ENCODE peak calls at places on chromosomes 11 and 22, in ten cellular contexts. One of them, this sample, is unnamed.

GRCh38 chr11:47523491-47524199 is 29.3 kb downstream of the CELF1 start:
- DNase-seq in psoas muscle: no peak
- DNase-seq in WTC11: no peak
- DNase-seq in lower leg skin: no peak
- DNase-seq in neural crest cell: no peak
- DNase-seq in WERI-Rb-1: no peak
- DNase-seq in CD4-positive, alpha-beta T cell: peak
- DNase-seq in bronchial epithelial cell: peak
- DNase-seq in H9: no peak
- DNase-seq in fibroblast of lung: peak
- DNase-seq in this sample: no peak

GRCh38 chr22:19526702-19527111 is 2.5 kb upstream of the CLDN5 start:
- DNase-seq in neural crest cell: no peak
- DNase-seq in psoas muscle: no peak
- DNase-seq in fibroblast of lung: no peak
- DNase-seq in WTC11: no peak
- DNase-seq in H9: no peak
- DNase-seq in bronchial epithelial cell: no peak
- DNase-seq in CD4-positive, alpha-beta T cell: no peak
- DNase-seq in WERI-Rb-1: no peak
- DNase-seq in lower leg skin: no peak
- DNase-seq in this sample: no peak

GRCh38 chr11:118042791-118043190 is 34.1 kb upstream of the TMPRSS4 start:
- DNase-seq in bronchial epithelial cell: no peak
- DNase-seq in lower leg skin: no peak
- DNase-seq in psoas muscle: no peak
- DNase-seq in fibroblast of lung: no peak
- DNase-seq in WTC11: no peak
- DNase-seq in CD4-positive, alpha-beta T cell: no peak
- DNase-seq in neural crest cell: no peak
- DNase-seq in H9: no peak
- DNase-seq in WERI-Rb-1: no peak
- DNase-seq in this sample: no peak

GRCh38 chr22:38735465-38736256 is 20.1 kb downstream of the SUN2 start:
- DNase-seq in bronchial epithelial cell: no peak
- DNase-seq in psoas muscle: peak
- DNase-seq in H9: no peak
- DNase-seq in neural crest cell: no peak
- DNase-seq in fibroblast of lung: no peak
- DNase-seq in WTC11: no peak
- DNase-seq in lower leg skin: no peak
- DNase-seq in CD4-positive, alpha-beta T cell: no peak
- DNase-seq in WERI-Rb-1: no peak
- DNase-seq in this sample: no peak

GRCh38 chr11:17547051-17547577 is at the start of gene OTOG:
- DNase-seq in WERI-Rb-1: no peak
- DNase-seq in fibroblast of lung: no peak
- DNase-seq in lower leg skin: no peak
- DNase-seq in H9: peak
- DNase-seq in psoas muscle: no peak
- DNase-seq in WTC11: peak
- DNase-seq in CD4-positive, alpha-beta T cell: no peak
- DNase-seq in bronchial epithelial cell: peak
- DNase-seq in neural crest cell: no peak
- DNase-seq in this sample: no peak

GRCh38 chr11:103730151-103730940 is 306.1 kb upstream of the DDI1 start:
- DNase-seq in neural crest cell: no peak
- DNase-seq in psoas muscle: no peak
- DNase-seq in CD4-positive, alpha-beta T cell: no peak
- DNase-seq in lower leg skin: no peak
- DNase-seq in H9: no peak
- DNase-seq in WERI-Rb-1: peak
- DNase-seq in bronchial epithelial cell: peak
- DNase-seq in fibroblast of lung: peak
- DNase-seq in WTC11: no peak
- DNase-seq in this sample: no peak

GRCh38 chr11:17730608-17731462 is 3.7 kb upstream of the KCNC1 start:
- DNase-seq in CD4-positive, alpha-beta T cell: peak
- DNase-seq in WTC11: peak
- DNase-seq in neural crest cell: peak
- DNase-seq in bronchial epithelial cell: peak
- DNase-seq in lower leg skin: peak
- DNase-seq in fibroblast of lung: peak
- DNase-seq in psoas muscle: peak
- DNase-seq in H9: peak
- DNase-seq in WERI-Rb-1: peak
- DNase-seq in this sample: peak

GRCh38 chr11:73197348-73197747 is 20.7 kb upstream of the P2RY2 start:
- DNase-seq in lower leg skin: peak
- DNase-seq in WTC11: peak
- DNase-seq in WERI-Rb-1: no peak
- DNase-seq in neural crest cell: no peak
- DNase-seq in fibroblast of lung: no peak
- DNase-seq in bronchial epithelial cell: peak
- DNase-seq in H9: no peak
- DNase-seq in psoas muscle: no peak
- DNase-seq in CD4-positive, alpha-beta T cell: no peak
- DNase-seq in this sample: no peak

GRCh38 chr22:21631025-21631424 is 1.2 kb upstream of the YDJC start:
- DNase-seq in bronchial epithelial cell: no peak
- DNase-seq in neural crest cell: no peak
- DNase-seq in fibroblast of lung: no peak
- DNase-seq in lower leg skin: no peak
- DNase-seq in WTC11: no peak
- DNase-seq in H9: no peak
- DNase-seq in CD4-positive, alpha-beta T cell: no peak
- DNase-seq in psoas muscle: no peak
- DNase-seq in WERI-Rb-1: no peak
- DNase-seq in this sample: no peak

GRCh38 chr22:21632931-21633330 is 371 bp downstream of the CCDC116 start:
- DNase-seq in WTC11: no peak
- DNase-seq in fibroblast of lung: no peak
- DNase-seq in WERI-Rb-1: no peak
- DNase-seq in H9: no peak
- DNase-seq in CD4-positive, alpha-beta T cell: no peak
- DNase-seq in bronchial epithelial cell: no peak
- DNase-seq in neural crest cell: no peak
- DNase-seq in lower leg skin: no peak
- DNase-seq in psoas muscle: no peak
- DNase-seq in this sample: no peak

GRCh38 chr22:21634081-21634480 is 1.5 kb downstream of the CCDC116 start:
- DNase-seq in lower leg skin: no peak
- DNase-seq in bronchial epithelial cell: no peak
- DNase-seq in WERI-Rb-1: no peak
- DNase-seq in neural crest cell: no peak
- DNase-seq in WTC11: no peak
- DNase-seq in H9: no peak
- DNase-seq in CD4-positive, alpha-beta T cell: no peak
- DNase-seq in psoas muscle: no peak
- DNase-seq in fibroblast of lung: no peak
- DNase-seq in this sample: no peak

GRCh38 chr22:21633481-21633880 is 921 bp downstream of the CCDC116 start:
- DNase-seq in WTC11: no peak
- DNase-seq in WERI-Rb-1: no peak
- DNase-seq in CD4-positive, alpha-beta T cell: no peak
- DNase-seq in psoas muscle: no peak
- DNase-seq in neural crest cell: no peak
- DNase-seq in bronchial epithelial cell: peak
- DNase-seq in fibroblast of lung: no peak
- DNase-seq in H9: no peak
- DNase-seq in lower leg skin: no peak
- DNase-seq in this sample: no peak

DNA sequence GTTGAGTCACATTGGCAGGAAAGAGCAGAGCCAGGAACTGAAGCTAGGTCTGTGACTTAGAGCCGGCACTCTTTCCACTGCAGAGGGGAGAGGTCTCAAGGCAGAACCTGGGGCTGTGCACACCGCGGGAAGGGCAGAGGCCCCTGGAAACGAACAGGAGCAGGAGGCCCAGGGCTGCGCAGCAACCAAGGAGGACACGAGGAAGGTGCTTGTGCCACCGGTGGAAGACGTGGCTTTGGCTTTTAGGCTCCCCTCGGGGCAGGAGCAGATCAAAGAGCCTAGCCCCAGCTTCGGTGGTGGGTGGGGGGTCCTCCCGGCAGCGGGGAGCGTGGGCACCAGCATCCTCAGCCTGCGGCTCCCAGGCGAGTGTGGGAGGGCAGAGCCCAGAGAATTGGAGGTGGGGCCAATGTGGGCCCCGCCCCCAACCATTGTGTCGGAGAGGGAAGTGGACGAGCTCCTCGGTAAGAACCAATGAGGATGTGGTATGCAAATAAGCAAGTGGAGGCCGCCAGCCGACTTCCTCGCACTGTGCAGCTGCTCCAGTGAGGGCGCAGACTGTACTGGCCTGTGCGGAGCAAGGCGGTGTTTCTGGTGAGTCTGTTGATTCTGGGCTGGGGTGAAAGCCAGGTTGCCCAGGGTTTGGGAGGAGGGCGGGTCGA is at the start of gene CCDC116:
- DNase-seq in CD4-positive, alpha-beta T cell: peak
- DNase-seq in WTC11: peak
- DNase-seq in psoas muscle: peak
- DNase-seq in bronchial epithelial cell: no peak
- DNase-seq in neural crest cell: no peak
- DNase-seq in lower leg skin: no peak
- DNase-seq in WERI-Rb-1: no peak
- DNase-seq in H9: peak
- DNase-seq in fibroblast of lung: no peak
- DNase-seq in this sample: no peak
- TF ChIP-seq CTCF in CD4-positive, alpha-beta T cell: no peak
- TF ChIP-seq CTCF in WTC11: no peak
- TF ChIP-seq CTCF in psoas muscle: no peak
- TF ChIP-seq CTCF in bronchial epithelial cell: no peak
- TF ChIP-seq CTCF in neural crest cell: no peak
- TF ChIP-seq CTCF in lower leg skin: no peak
- TF ChIP-seq CTCF in WERI-Rb-1: no peak
- TF ChIP-seq CTCF in H9: no peak
- TF ChIP-seq CTCF in fibroblast of lung: no peak
- TF ChIP-seq CTCF in this sample: no peak

GRCh38 chr11:10307411-10308207 is 2.7 kb downstream of the ADM start:
- DNase-seq in WERI-Rb-1: peak
- DNase-seq in lower leg skin: peak
- DNase-seq in H9: peak
- DNase-seq in CD4-positive, alpha-beta T cell: peak
- DNase-seq in fibroblast of lung: peak
- DNase-seq in bronchial epithelial cell: peak
- DNase-seq in WTC11: peak
- DNase-seq in psoas muscle: peak
- DNase-seq in neural crest cell: peak
- DNase-seq in this sample: peak

GRCh38 chr11:10305262-10305963 is 540 bp downstream of the ADM start:
- DNase-seq in neural crest cell: peak
- DNase-seq in bronchial epithelial cell: no peak
- DNase-seq in WERI-Rb-1: peak
- DNase-seq in lower leg skin: no peak
- DNase-seq in CD4-positive, alpha-beta T cell: no peak
- DNase-seq in fibroblast of lung: peak
- DNase-seq in psoas muscle: peak
- DNase-seq in H9: peak
- DNase-seq in WTC11: peak
- DNase-seq in this sample: peak

GRCh38 chr11:10304495-10305261 is at the start of gene ADM:
- DNase-seq in H9: peak
- DNase-seq in lower leg skin: peak
- DNase-seq in fibroblast of lung: peak
- DNase-seq in CD4-positive, alpha-beta T cell: peak
- DNase-seq in neural crest cell: peak
- DNase-seq in WTC11: peak
- DNase-seq in bronchial epithelial cell: peak
- DNase-seq in psoas muscle: peak
- DNase-seq in WERI-Rb-1: peak
- DNase-seq in this sample: peak

GRCh38 chr11:10307022-10307410 is 2.1 kb downstream of the ADM start:
- DNase-seq in WTC11: no peak
- DNase-seq in WERI-Rb-1: no peak
- DNase-seq in lower leg skin: no peak
- DNase-seq in fibroblast of lung: peak
- DNase-seq in psoas muscle: no peak
- DNase-seq in H9: no peak
- DNase-seq in CD4-positive, alpha-beta T cell: no peak
- DNase-seq in bronchial epithelial cell: peak
- DNase-seq in neural crest cell: no peak
- DNase-seq in this sample: no peak

GRCh38 chr11:10305964-10306918 is 1.4 kb downstream of the ADM start:
- DNase-seq in WERI-Rb-1: no peak
- DNase-seq in bronchial epithelial cell: no peak
- DNase-seq in psoas muscle: peak
- DNase-seq in H9: peak
- DNase-seq in CD4-positive, alpha-beta T cell: no peak
- DNase-seq in fibroblast of lung: no peak
- DNase-seq in neural crest cell: peak
- DNase-seq in lower leg skin: peak
- DNase-seq in WTC11: peak
- DNase-seq in this sample: peak
- TF ChIP-seq CTCF in WERI-Rb-1: no peak
- TF ChIP-seq CTCF in bronchial epithelial cell: no peak
- TF ChIP-seq CTCF in psoas muscle: no peak
- TF ChIP-seq CTCF in H9: no peak
- TF ChIP-seq CTCF in CD4-positive, alpha-beta T cell: no peak
- TF ChIP-seq CTCF in fibroblast of lung: no peak
- TF ChIP-seq CTCF in neural crest cell: no peak
- TF ChIP-seq CTCF in lower leg skin: no peak
- TF ChIP-seq CTCF in WTC11: no peak
- TF ChIP-seq CTCF in this sample: no peak

GRCh38 chr11:124800226-124800929 is at the start of gene MSANTD2:
- DNase-seq in CD4-positive, alpha-beta T cell: peak
- DNase-seq in lower leg skin: peak
- DNase-seq in fibroblast of lung: peak
- DNase-seq in WTC11: peak
- DNase-seq in psoas muscle: peak
- DNase-seq in H9: peak
- DNase-seq in neural crest cell: peak
- DNase-seq in bronchial epithelial cell: peak
- DNase-seq in WERI-Rb-1: peak
- DNase-seq in this sample: peak
- TF ChIP-seq CTCF in CD4-positive, alpha-beta T cell: no peak
- TF ChIP-seq CTCF in lower leg skin: no peak
- TF ChIP-seq CTCF in fibroblast of lung: no peak
- TF ChIP-seq CTCF in WTC11: no peak
- TF ChIP-seq CTCF in psoas muscle: no peak
- TF ChIP-seq CTCF in H9: peak
- TF ChIP-seq CTCF in neural crest cell: no peak
- TF ChIP-seq CTCF in bronchial epithelial cell: no peak
- TF ChIP-seq CTCF in WERI-Rb-1: peak
- TF ChIP-seq CTCF in this sample: no peak

GRCh38 chr11:116360542-116360941 is 412.2 kb downstream of the BUD13 start:
- DNase-seq in CD4-positive, alpha-beta T cell: no peak
- DNase-seq in fibroblast of lung: no peak
- DNase-seq in WTC11: no peak
- DNase-seq in bronchial epithelial cell: no peak
- DNase-seq in psoas muscle: no peak
- DNase-seq in neural crest cell: no peak
- DNase-seq in H9: no peak
- DNase-seq in lower leg skin: no peak
- DNase-seq in WERI-Rb-1: no peak
- DNase-seq in this sample: no peak

GRCh38 chr11:116352881-116353280 is 419.9 kb downstream of the BUD13 start:
- DNase-seq in fibroblast of lung: no peak
- DNase-seq in neural crest cell: no peak
- DNase-seq in bronchial epithelial cell: no peak
- DNase-seq in psoas muscle: no peak
- DNase-seq in WTC11: no peak
- DNase-seq in H9: no peak
- DNase-seq in CD4-positive, alpha-beta T cell: no peak
- DNase-seq in lower leg skin: no peak
- DNase-seq in WERI-Rb-1: no peak
- DNase-seq in this sample: no peak

GRCh38 chr11:116353517-116353916 is 419.3 kb downstream of the BUD13 start:
- DNase-seq in neural crest cell: no peak
- DNase-seq in fibroblast of lung: no peak
- DNase-seq in bronchial epithelial cell: peak
- DNase-seq in CD4-positive, alpha-beta T cell: no peak
- DNase-seq in lower leg skin: no peak
- DNase-seq in H9: no peak
- DNase-seq in WERI-Rb-1: no peak
- DNase-seq in WTC11: no peak
- DNase-seq in psoas muscle: no peak
- DNase-seq in this sample: no peak

GRCh38 chr11:116355104-116355503 is 417.7 kb downstream of the BUD13 start:
- DNase-seq in CD4-positive, alpha-beta T cell: no peak
- DNase-seq in neural crest cell: no peak
- DNase-seq in WTC11: no peak
- DNase-seq in bronchial epithelial cell: no peak
- DNase-seq in H9: no peak
- DNase-seq in fibroblast of lung: no peak
- DNase-seq in lower leg skin: no peak
- DNase-seq in psoas muscle: no peak
- DNase-seq in WERI-Rb-1: no peak
- DNase-seq in this sample: no peak

DNA sequence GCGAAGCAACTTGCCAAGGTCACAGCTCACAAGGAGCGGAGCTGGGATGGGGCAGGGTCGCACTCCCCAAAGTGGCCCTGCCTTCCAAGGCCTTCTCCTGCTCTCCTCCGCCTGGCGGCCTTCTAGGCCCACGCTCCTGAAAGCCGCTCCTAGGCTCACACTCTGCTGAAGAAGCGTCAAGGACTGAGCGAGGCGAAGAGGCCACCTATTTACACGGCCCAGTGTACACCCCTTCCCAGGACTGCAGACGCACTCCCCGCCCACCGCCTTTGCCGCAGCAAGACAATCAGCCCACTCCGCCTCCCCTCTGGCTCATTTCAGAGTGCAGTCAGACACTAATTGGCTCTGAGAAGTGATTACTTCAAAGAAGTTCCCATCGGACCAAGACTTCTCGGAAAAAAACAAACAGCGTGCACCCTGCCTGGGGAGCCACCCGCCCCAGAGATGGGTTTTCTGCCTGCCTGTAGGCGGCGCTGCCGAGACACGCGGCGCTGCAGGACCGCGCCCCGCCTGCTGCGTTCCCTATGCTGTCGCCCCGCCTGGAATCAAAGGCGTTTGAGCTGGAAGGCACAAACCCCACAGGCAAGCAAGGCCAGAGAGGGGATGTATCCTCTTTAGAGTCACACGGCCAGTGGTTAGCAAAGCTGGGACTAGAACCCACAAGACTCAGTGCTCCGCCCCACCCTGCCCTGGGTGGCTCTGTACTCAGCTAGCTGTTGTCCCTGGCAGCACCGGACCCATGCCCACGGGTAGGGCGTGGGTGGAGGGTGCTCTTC is 414.8 kb downstream of the BUD13 start:
- DNase-seq in H9: peak
- DNase-seq in neural crest cell: peak
- DNase-seq in WERI-Rb-1: no peak
- DNase-seq in lower leg skin: no peak
- DNase-seq in fibroblast of lung: peak
- DNase-seq in CD4-positive, alpha-beta T cell: no peak
- DNase-seq in bronchial epithelial cell: peak
- DNase-seq in WTC11: peak
- DNase-seq in psoas muscle: no peak
- DNase-seq in this sample: no peak
- TF ChIP-seq CTCF in H9: peak
- TF ChIP-seq CTCF in neural crest cell: peak
- TF ChIP-seq CTCF in WERI-Rb-1: peak
- TF ChIP-seq CTCF in lower leg skin: no peak
- TF ChIP-seq CTCF in fibroblast of lung: no peak
- TF ChIP-seq CTCF in CD4-positive, alpha-beta T cell: no peak
- TF ChIP-seq CTCF in bronchial epithelial cell: peak
- TF ChIP-seq CTCF in WTC11: peak
- TF ChIP-seq CTCF in psoas muscle: no peak
- TF ChIP-seq CTCF in this sample: no peak